ENCODE peak calls at places on chromosomes 11 and 22, in ten cellular contexts. Q is effector memory CD4-positive, alpha-beta T cell; G is amniotic stem cell; O is lower lobe of right lung; V is AML-193; U is GM23248; M is anterior cingulate cortex; Z is activated CD4-positive, alpha-beta T cell treated with anti-CD3 and anti-CD28 coated beads, Interleukin-2, amount 50 U/mL, for 24 hours; I is nephron progenitor cell; A is stimulated activated CD8-positive, alpha-beta memory T cell treated with anti-CD3 and anti-CD28 coated beads, Interleukin-2, amount 100 ng/mL, for 48 hours. B is an unnamed sample.

GRCh38 chr11:78340530-78340929 is 77.1 kb downstream of the GAB2 start:
- DNase-seq in Q (no peak), G (no peak), O (no peak), V (no peak), U (no peak), M (no peak), Z (no peak), I (no peak), A (no peak), B (no peak)

GRCh38 chr11:70067591-70068341 is 10.4 kb upstream of the ANO1 start:
- DNase-seq in Q (no peak), G (no peak), O (no peak), V (no peak), U (no peak), M (no peak), Z (no peak), I (no peak), A (no peak), B (no peak)

GRCh38 chr11:36333468-36333867 is 37.4 kb downstream of the PRR5L start:
- DNase-seq in Q (no peak), G (no peak), O (no peak), V (no peak), U (peak; percentile 88), M (no peak), Z (no peak), I (no peak), A (no peak), B (no peak)

GRCh38 chr11:44443836-44444769 is 121.4 kb upstream of the CD82 start:
- DNase-seq in Q (no peak), G (no peak), O (no peak), V (no peak), U (no peak), M (no peak), Z (no peak), I (no peak), A (no peak), B (no peak)

GRCh38 chr22:28112548-28113043 is 193.5 kb upstream of the PITPNB start:
- DNase-seq in Q (no peak), G (no peak), O (peak; percentile 52), V (peak; percentile 17), U (peak; percentile 95), M (no peak), Z (no peak), I (peak; percentile 7), A (no peak), B (no peak)

GRCh38 chr11:72091292-72091691 is 10.6 kb downstream of the LRRC51 start:
- DNase-seq in Q (peak; percentile 48), G (peak; percentile 56), O (peak; percentile 72), V (peak; percentile 95), U (peak; percentile 74), M (peak; percentile 71), Z (peak; percentile 56), I (peak; percentile 70), A (no peak), B (peak; percentile 46)

GRCh38 chr11:100824041-100824440 is 137.0 kb downstream of the ARHGAP42 start:
- DNase-seq in Q (no peak), G (no peak), O (no peak), V (no peak), U (no peak), M (no peak), Z (no peak), I (no peak), A (no peak), B (no peak)

GRCh38 chr11:96237759-96238158 is 105.2 kb downstream of the MAML2 start:
- DNase-seq in Q (no peak), G (no peak), O (no peak), V (no peak), U (no peak), M (no peak), Z (no peak), I (no peak), A (no peak), B (no peak)

GRCh38 chr11:17531818-17532131 is 12.4 kb downstream of the USH1C start:
- DNase-seq in Q (no peak), G (no peak), O (no peak), V (no peak), U (peak; percentile 61), M (peak; percentile 34), Z (no peak), I (no peak), A (no peak), B (no peak)

GRCh38 chr11:128328955-128329551 is 258.3 kb downstream of the ETS1 start:
- DNase-seq in Q (no peak), G (no peak), O (no peak), V (no peak), U (no peak), M (no peak), Z (no peak), I (no peak), A (no peak), B (no peak)

GRCh38 chr22:26744892-26745808 is 87.8 kb downstream of the MIAT start:
- DNase-seq in Q (no peak), G (no peak), O (no peak), V (no peak), U (peak; percentile 19), M (no peak), Z (no peak), I (no peak), A (no peak), B (no peak)

GRCh38 chr11:75896843-75897419 is 81.9 kb downstream of the UVRAG start:
- DNase-seq in Q (no peak), G (peak; percentile 4), O (no peak), V (peak; percentile 71), U (peak; percentile 68), M (no peak), Z (no peak), I (no peak), A (no peak), B (no peak)

B was measured in activated T-helper 9 cell treated with anti-CD3 and anti-CD28 coated beads, Interleukin-2, amount 50 U/mL, for 16 hours.